ENCODE peak calls at places on chromosomes 13 and 19, in four cellular contexts. V is GM12878, W is HepG2, G is K562. M is an unnamed sample.

GRCh38 chr19:47509973-47510372 is 4.9 kb downstream of the NAPA start:
- DNase-seq in V (no peak), W (no peak), G (no peak), M (no peak)

GRCh38 chr13:32019612-32020233 is 11.9 kb upstream of the FRY start:
- DNase-seq in V (peak), W (peak), G (peak), M (peak)

GRCh38 chr13:73040479-73040878 is 18.3 kb upstream of the KLF5 start:
- DNase-seq in V (no peak), W (peak), G (no peak), M (no peak)

GRCh38 chr19:2027361-2027760 is 11.8 kb upstream of the BTBD2 start:
- DNase-seq in V (no peak), W (no peak), G (no peak), M (no peak)

GRCh38 chr19:1523412-1524205 is at the start of gene PLK5:
- DNase-seq in V (no peak), W (no peak), G (peak), M (peak)

GRCh38 chr13:71879129-71879535 is 12.1 kb upstream of the DACH1 start:
- DNase-seq in V (no peak), W (peak), G (no peak), M (peak)

GRCh38 chr19:35458821-35459391 is 10.8 kb downstream of the FFAR2 start:
- DNase-seq in V (peak), W (peak), G (no peak), M (no peak)

GRCh38 chr13:76638882-76639281 is 247.3 kb downstream of the KCTD12 start:
- DNase-seq in V (no peak), W (no peak), G (no peak), M (no peak)

GRCh38 chr13:27822873-27823311 is 30.6 kb downstream of the GSX1 start:
- DNase-seq in V (no peak), W (no peak), G (no peak), M (no peak)

GRCh38 chr19:18290250-18291018 is 9.0 kb upstream of the JUND start:
- DNase-seq in V (peak), W (no peak), G (peak), M (no peak)

GRCh38 chr19:29714371-29714952 is 599 bp downstream of the C19orf12 start:
- DNase-seq in V (no peak), W (no peak), G (peak), M (no peak)

GRCh38 chr19:3370728-3371591 is 4.6 kb downstream of the NFIC start:
- DNase-seq in V (no peak), W (no peak), G (no peak), M (no peak)

GRCh38 chr19:3372413-3372812 is 6.0 kb downstream of the NFIC start:
- DNase-seq in V (no peak), W (no peak), G (no peak), M (no peak)

GRCh38 chr19:3373971-3374368 is 7.6 kb downstream of the NFIC start:
- DNase-seq in V (no peak), W (no peak), G (no peak), M (no peak)

GRCh38 chr19:3375221-3376088 is 9.1 kb downstream of the NFIC start:
- DNase-seq in V (no peak), W (no peak), G (peak), M (peak)

DNA sequence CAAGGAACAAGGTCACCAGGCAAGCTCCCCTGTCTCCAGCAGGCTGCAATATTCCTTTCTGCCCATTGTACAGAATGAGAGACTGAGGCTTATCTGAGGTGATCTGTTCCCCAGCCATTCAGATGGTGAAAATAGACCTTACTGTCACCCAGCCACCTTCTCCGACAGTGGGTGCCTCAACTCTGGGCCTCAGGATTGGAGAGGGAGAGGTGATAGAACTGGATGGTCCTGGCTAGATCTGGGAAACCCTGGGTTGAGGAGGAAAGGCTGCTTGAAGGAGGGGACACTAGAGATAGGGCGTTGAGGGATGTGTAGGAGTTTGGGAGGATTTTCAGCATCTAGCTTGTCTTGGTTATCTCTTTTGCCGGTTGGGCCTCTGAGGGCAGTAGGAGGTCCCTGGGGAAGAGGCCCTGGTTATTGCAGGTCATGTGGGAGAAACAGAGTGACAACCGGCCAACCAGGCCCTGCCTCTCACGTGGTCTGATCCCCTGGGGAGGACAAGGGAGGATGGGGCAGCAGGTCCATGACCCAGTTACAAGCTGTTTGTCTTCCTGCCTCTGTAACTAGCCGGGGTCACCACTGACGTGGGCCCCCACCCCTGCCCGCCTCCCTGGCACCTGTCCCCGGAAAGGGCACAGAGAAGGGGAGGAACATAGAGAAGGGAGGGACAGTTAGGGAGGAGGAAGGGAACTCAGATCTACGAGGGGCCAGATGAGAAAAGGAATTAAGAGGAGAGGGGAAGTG is 8.2 kb downstream of the NFIC start:
- DNase-seq in V (no peak), W (no peak), G (peak), M (peak)
- TF ChIP-seq NFIC in V (no peak), W (no peak), G (peak), M (no peak)

DNA sequence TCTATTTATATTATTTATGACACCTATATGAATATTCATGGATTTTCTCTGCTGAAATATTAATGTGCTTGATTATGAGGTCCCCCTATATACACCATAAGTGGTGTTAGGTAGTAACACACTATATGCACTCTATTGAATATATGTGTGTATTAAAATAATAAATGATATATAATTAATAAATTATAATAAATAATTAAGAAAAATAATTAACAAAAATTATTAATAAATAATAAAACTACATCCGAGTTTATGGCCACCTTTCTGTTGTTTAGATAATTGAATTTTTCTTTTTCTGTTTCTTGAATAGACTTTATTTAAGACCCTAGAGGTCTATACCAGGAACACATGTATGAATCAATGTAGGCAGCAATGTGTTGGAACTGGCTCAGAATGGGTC is 20.9 kb upstream of the ARHGEF18 start:
- DNase-seq in V (no peak), W (no peak), G (no peak), M (no peak)
- TF ChIP-seq NFIC in V (no peak), W (no peak), G (no peak), M (no peak)

GRCh38 chr19:40247735-40248262 is 21.3 kb upstream of the CCNP start:
- DNase-seq in V (no peak), W (no peak), G (no peak), M (no peak)
- TF ChIP-seq NFIC in V (no peak), W (no peak), G (no peak), M (no peak)

DNA sequence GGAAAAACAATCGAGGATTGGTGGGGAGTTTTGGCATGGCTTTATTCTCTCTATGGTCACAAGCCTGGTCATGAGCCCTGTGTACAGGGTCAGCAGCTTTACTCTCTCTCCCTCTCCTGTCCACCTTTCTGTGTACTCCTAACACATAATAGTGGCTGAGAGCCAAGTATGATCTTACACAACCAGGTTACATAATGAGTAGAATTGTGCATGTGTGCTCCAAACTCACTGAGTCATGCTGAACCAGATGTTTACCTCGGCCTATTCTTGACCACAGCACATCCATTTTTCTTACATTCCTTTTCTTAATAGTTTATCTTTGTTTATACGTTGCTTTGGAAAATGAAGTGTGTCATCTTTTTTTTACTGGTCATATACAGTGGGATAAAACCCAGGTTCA is 53.1 kb downstream of the ZNF254 start:
- DNase-seq in V (no peak), W (peak), G (peak), M (no peak)
- TF ChIP-seq NFIC in V (no peak), W (peak), G (peak), M (no peak)